ENCODE peak calls at places on chromosomes 13 and 19, in four cellular contexts. X is CD4-positive, alpha-beta memory T cell; E is HL-60; Z is brain microvascular endothelial cell. Y is an unnamed sample.

GRCh38 chr13:65748227-65748626 is 1481.9 kb downstream of the PCDH9 start:
- DNase-seq in X (no peak), E (no peak), Z (no peak), Y (no peak)

GRCh38 chr19:12187625-12188024 is 24.7 kb downstream of the ZNF136 start:
- DNase-seq in X (no peak), E (no peak), Z (no peak), Y (no peak)

GRCh38 chr13:111937763-111938375 is 129.1 kb upstream of the SOX1 start:
- DNase-seq in X (no peak), E (no peak), Z (no peak), Y (no peak)

GRCh38 chr13:48783181-48783630 is 129.5 kb downstream of the CYSLTR2 start:
- DNase-seq in X (no peak), E (peak), Z (peak), Y (no peak)

GRCh38 chr13:76019421-76020044 is 383.4 kb downstream of the LMO7 start:
- DNase-seq in X (no peak), E (no peak), Z (no peak), Y (no peak)

GRCh38 chr13:83499286-83499685 is 383.0 kb downstream of the SLITRK1 start:
- DNase-seq in X (no peak), E (no peak), Z (peak), Y (no peak)

GRCh38 chr13:90448466-90449037 is 898.9 kb upstream of the MIR17HG start:
- DNase-seq in X (no peak), E (no peak), Z (no peak), Y (no peak)

GRCh38 chr13:109274188-109274821 is 512.1 kb downstream of the IRS2 start:
- DNase-seq in X (no peak), E (no peak), Z (peak), Y (no peak)

GRCh38 chr19:21498651-21499050 is 6.8 kb upstream of the ZNF429 start:
- DNase-seq in X (no peak), E (no peak), Z (no peak), Y (no peak)

GRCh38 chr13:31794452-31794851 is 55.1 kb downstream of the RXFP2 start:
- DNase-seq in X (no peak), E (no peak), Z (no peak), Y (no peak)

GRCh38 chr13:31793246-31793645 is 53.9 kb downstream of the RXFP2 start:
- DNase-seq in X (no peak), E (no peak), Z (no peak), Y (no peak)

GRCh38 chr13:31797154-31797775 is 57.9 kb downstream of the RXFP2 start:
- DNase-seq in X (no peak), E (no peak), Z (peak), Y (no peak)

GRCh38 chr13:31801088-31801487 is 61.8 kb downstream of the RXFP2 start:
- DNase-seq in X (no peak), E (no peak), Z (no peak), Y (no peak)

GRCh38 chr13:31798189-31798588 is 58.9 kb downstream of the RXFP2 start:
- DNase-seq in X (no peak), E (no peak), Z (no peak), Y (no peak)
- H3K4me3 ChIP-seq in X (no peak), E (no peak), Z (no peak), Y (no peak)

GRCh38 chr19:4971816-4972495 is 3.0 kb downstream of the KDM4B start:
- DNase-seq in X (no peak), E (no peak), Z (no peak), Y (no peak)
- H3K4me3 ChIP-seq in X (no peak), E (no peak), Z (no peak), Y (no peak)

GRCh38 chr19:40322951-40323615 is 25.1 kb downstream of the C19orf47 start:
- DNase-seq in X (no peak), E (no peak), Z (peak), Y (no peak)
- H3K4me3 ChIP-seq in X (no peak), E (no peak), Z (no peak), Y (no peak)

GRCh38 chr19:37251308-37252229 is 33.6 kb downstream of the ZNF383 start:
- DNase-seq in X (peak), E (peak), Z (peak), Y (peak)
- H3K4me3 ChIP-seq in X (peak), E (peak), Z (peak), Y (peak)

GRCh38 chr19:49678970-49679831 is 2.1 kb downstream of the PRMT1 start:
- DNase-seq in X (no peak), E (no peak), Z (no peak), Y (no peak)
- H3K4me3 ChIP-seq in X (no peak), E (peak), Z (no peak), Y (peak)

GRCh38 chr19:14496029-14496848 is at the start of gene GIPC1:
- DNase-seq in X (peak), E (peak), Z (peak), Y (peak)

GRCh38 chr19:14495678-14496028 is 274 bp downstream of the GIPC1 start:
- DNase-seq in X (no peak), E (no peak), Z (no peak), Y (no peak)

GRCh38 chr19:14494910-14495677 is 833 bp downstream of the GIPC1 start:
- DNase-seq in X (peak), E (no peak), Z (no peak), Y (no peak)

GRCh38 chr19:14497347-14497921 is 1.5 kb upstream of the GIPC1 start:
- DNase-seq in X (peak), E (no peak), Z (no peak), Y (no peak)

GRCh38 chr19:14496849-14497346 is 971 bp upstream of the GIPC1 start:
- DNase-seq in X (no peak), E (no peak), Z (no peak), Y (no peak)
- H3K4me3 ChIP-seq in X (no peak), E (no peak), Z (peak), Y (no peak)

DNA sequence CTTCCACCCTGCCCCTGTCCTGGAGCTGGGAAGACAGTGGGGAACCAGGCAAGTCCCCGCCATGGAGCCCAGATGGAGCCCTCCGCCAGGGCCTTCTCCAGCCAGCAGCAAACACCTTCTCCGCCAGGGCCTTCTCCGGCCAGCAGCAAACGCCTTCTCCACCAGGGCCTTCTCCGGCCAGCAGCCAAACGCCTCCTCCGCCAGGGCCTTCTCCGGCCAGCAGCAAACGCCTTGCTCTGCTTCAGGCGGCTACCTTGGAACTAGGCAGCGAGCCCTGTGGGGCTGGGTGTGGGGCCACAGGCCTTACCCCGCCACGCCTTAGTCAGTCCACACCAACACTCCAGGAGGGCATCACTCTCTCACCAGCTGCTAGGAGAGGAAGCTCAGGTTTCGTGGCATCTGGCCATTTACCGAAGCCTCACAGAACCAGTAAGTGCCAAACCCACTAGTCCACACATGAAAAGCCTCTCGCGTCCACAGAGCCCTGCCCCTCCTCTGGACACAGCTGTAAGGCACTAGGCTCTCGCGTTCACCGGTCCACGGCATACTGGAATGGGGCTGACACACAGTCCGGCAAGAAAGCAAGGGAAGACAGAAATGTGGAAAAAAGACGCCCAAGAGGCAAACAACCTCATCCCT is 41.0 kb downstream of the MLLT1 start:
- DNase-seq in X (peak), E (no peak), Z (no peak), Y (no peak)
- H3K4me3 ChIP-seq in X (no peak), E (no peak), Z (no peak), Y (no peak)